ENCODE peak calls at places on chromosomes 2 and 18, in six cellular contexts. C, J, E, Q, M and V are unnamed samples.

GRCh38 chr2:178101321-178102079 is 10.7 kb upstream of the RBM45 start:
- DNase-seq in E (no peak), M (no peak), C (no peak), Q (no peak), J (no peak), V (no peak)

GRCh38 chr2:173568054-173568453 is 213.4 kb downstream of the CDCA7 start:
- DNase-seq in M (no peak), J (no peak), E (no peak), C (no peak), Q (peak), V (no peak)

GRCh38 chr2:223591596-223591995 is 10.6 kb downstream of the SCG2 start:
- DNase-seq in J (no peak), C (no peak), Q (no peak), E (no peak), M (no peak), V (no peak)

GRCh38 chr2:70258532-70258875 is 567 bp downstream of the PCYOX1 start:
- DNase-seq in E (no peak), J (no peak), C (no peak), Q (peak), M (peak), V (no peak)

GRCh38 chr18:74399225-74399887 is 57.8 kb downstream of the DIPK1C start:
- DNase-seq in Q (no peak), M (no peak), J (no peak), C (no peak), E (no peak), V (no peak)

GRCh38 chr2:170155022-170155722 is 22.8 kb upstream of the MYO3B start:
- DNase-seq in J (no peak), Q (no peak), C (no peak), E (no peak), M (no peak), V (no peak)

GRCh38 chr2:174826051-174826450 is 61.8 kb upstream of the CHRNA1 start:
- DNase-seq in E (no peak), J (no peak), Q (peak), M (no peak), C (no peak), V (no peak)

GRCh38 chr2:24919977-24920812 is at the start of gene ADCY3:
- DNase-seq in J (peak), C (no peak), Q (peak), E (peak), M (no peak), V (no peak)

GRCh38 chr18:57078614-57079013 is 68.3 kb upstream of the BOD1L2 start:
- DNase-seq in M (no peak), J (no peak), E (no peak), Q (no peak), C (no peak), V (no peak)

GRCh38 chr2:120441744-120442471 is 96.0 kb downstream of the INHBB start:
- DNase-seq in E (no peak), M (no peak), C (no peak), J (no peak), Q (peak), V (no peak)

GRCh38 chr2:120434909-120435308 is 89.0 kb downstream of the INHBB start:
- DNase-seq in E (no peak), J (no peak), Q (no peak), M (no peak), C (no peak), V (no peak)

GRCh38 chr2:30332791-30333453 is 101.6 kb downstream of the LBH start:
- DNase-seq in M (no peak), E (no peak), Q (no peak), J (no peak), C (no peak), V (no peak)

GRCh38 chr2:146457221-146457620 is 1387.6 kb upstream of the ACVR2A start:
- DNase-seq in C (no peak), M (no peak), E (no peak), J (no peak), Q (no peak), V (no peak)

GRCh38 chr2:48558436-48558835 is 28.5 kb downstream of the STON1 start:
- DNase-seq in C (no peak), M (no peak), J (no peak), E (no peak), Q (no peak), V (no peak)

GRCh38 chr18:12027046-12027445 is 45.7 kb downstream of the IMPA2 start:
- DNase-seq in E (no peak), J (no peak), Q (no peak), M (peak), C (no peak), V (no peak)

GRCh38 chr2:104703669-104704068 is 150.2 kb upstream of the POU3F3 start:
- DNase-seq in J (no peak), C (no peak), M (no peak), Q (no peak), E (no peak), V (no peak)

GRCh38 chr2:164126960-164127359 is 391.2 kb upstream of the FIGN start:
- DNase-seq in E (no peak), Q (peak), J (no peak), C (no peak), M (no peak), V (no peak)

GRCh38 chr2:172038604-172039003 is 38.9 kb downstream of the METAP1D start:
- DNase-seq in M (no peak), J (no peak), Q (peak), C (no peak), E (peak), V (no peak)

GRCh38 chr2:8581048-8581561 is 100.8 kb upstream of the ID2 start:
- DNase-seq in C (no peak), J (no peak), M (no peak), E (no peak), Q (no peak), V (no peak)

GRCh38 chr2:45732436-45732835 is 81.0 kb downstream of the PRKCE start:
- DNase-seq in J (no peak), E (no peak), M (no peak), Q (no peak), C (no peak), V (no peak)

GRCh38 chr2:66901344-66901743 is 466.4 kb downstream of the MEIS1 start:
- DNase-seq in Q (no peak), E (no peak), C (no peak), M (no peak), J (no peak), V (no peak)

GRCh38 chr2:54945401-54946219 is 104.6 kb downstream of the RTN4 start:
- DNase-seq in C (peak), M (peak), E (no peak), Q (peak), J (no peak), V (peak)

GRCh38 chr2:42756956-42757513 is 6.9 kb downstream of the OXER1 start:
- DNase-seq in E (no peak), C (no peak), J (no peak), Q (no peak), M (no peak), V (no peak)

GRCh38 chr2:16654775-16655456 is 10.7 kb downstream of the CYRIA start:
- DNase-seq in M (no peak), C (no peak), J (no peak), E (no peak), Q (no peak), V (no peak)

GRCh38 chr18:61991201-61991600 is 98.4 kb upstream of the RNF152 start:
- DNase-seq in E (no peak), M (no peak), Q (no peak), C (no peak), J (no peak), V (no peak)

GRCh38 chr2:201232125-201232815 is 28.1 kb upstream of the CASP8 start:
- DNase-seq in C (peak), Q (peak), E (peak), M (peak), J (peak), V (peak)

GRCh38 chr2:203225423-203226039 is 13.3 kb upstream of the CYP20A1 start:
- DNase-seq in J (no peak), Q (peak), E (no peak), M (no peak), C (no peak), V (no peak)

GRCh38 chr2:62415019-62415431 is 91.0 kb downstream of the TMEM17 start:
- DNase-seq in J (no peak), C (no peak), M (no peak), Q (peak), E (no peak), V (no peak)

GRCh38 chr18:4126939-4127338 is 328.2 kb downstream of the DLGAP1 start:
- DNase-seq in E (no peak), M (no peak), C (no peak), J (no peak), Q (no peak), V (no peak)

GRCh38 chr2:158822212-158822611 is 27.1 kb downstream of the DAPL1 start:
- DNase-seq in C (no peak), Q (no peak), J (no peak), E (no peak), M (no peak), V (no peak)

GRCh38 chr2:190181066-190181681 is 118.6 kb upstream of the MSTN start:
- DNase-seq in C (no peak), Q (no peak), E (no peak), M (no peak), J (no peak), V (no peak)

GRCh38 chr2:186977433-186978045 is 128.6 kb upstream of the ZSWIM2 start:
- DNase-seq in M (no peak), J (no peak), C (no peak), E (no peak), Q (no peak), V (no peak)

GRCh38 chr2:33785201-33786106 is 186.4 kb upstream of the FAM98A start:
- DNase-seq in M (no peak), C (no peak), E (no peak), Q (no peak), J (no peak), V (no peak)

GRCh38 chr2:219566640-219567039 is 4.7 kb downstream of the OBSL1 start:
- DNase-seq in C (no peak), M (no peak), Q (no peak), J (no peak), E (no peak), V (no peak)

GRCh38 chr2:148981350-148981749 is 57.1 kb upstream of the LYPD6B start:
- DNase-seq in C (no peak), E (no peak), Q (no peak), M (no peak), J (no peak), V (no peak)

GRCh38 chr2:234723400-234723799 is 226.5 kb upstream of the ARL4C start:
- DNase-seq in E (no peak), M (no peak), J (no peak), C (no peak), Q (no peak), V (no peak)

GRCh38 chr2:37389395-37389794 is 45.0 kb downstream of the QPCT start:
- DNase-seq in M (no peak), J (no peak), Q (no peak), C (no peak), E (no peak), V (no peak)